ENCODE peak calls at places on chromosomes 7 and 10, in seven cellular contexts. I is mesendoderm, U is keratinocyte, Y is K562, Z is IMR-90, L is SK-N-SH, S is mesenchymal stem cell. W is an unnamed sample.
A peak's percentile ranks its signal among the peaks of the same experiment; 100 is the strongest.

GRCh38 chr10:34615770-34616169 is 199.3 kb downstream of the PARD3 start:
- DNase-seq in S (no peak), I (no peak), Z (peak; percentile 30), U (no peak), L (no peak), Y (no peak), W (no peak)

GRCh38 chr7:22348379-22348778 is 8.6 kb downstream of the RAPGEF5 start:
- DNase-seq in Y (peak; percentile 25), Z (no peak), U (no peak), L (no peak), I (no peak), S (no peak), W (no peak)

GRCh38 chr10:21257919-21258318 is 267.6 kb downstream of the SKIDA1 start:
- DNase-seq in S (peak; percentile 20), Z (peak; percentile 25), Y (no peak), I (no peak), L (no peak), U (no peak), W (no peak)

GRCh38 chr10:108450280-108450679 is 1285.8 kb upstream of the SORCS1 start:
- DNase-seq in S (no peak), I (no peak), U (no peak), Z (no peak), Y (no peak), L (no peak), W (no peak)

GRCh38 chr7:105612806-105613205 is 31.5 kb upstream of the EFCAB10 start:
- DNase-seq in S (no peak), Y (no peak), Z (no peak), I (no peak), U (no peak), L (no peak), W (no peak)

GRCh38 chr7:14752301-14752700 is 150.2 kb downstream of the DGKB start:
- DNase-seq in S (no peak), U (no peak), Z (no peak), L (no peak), Y (no peak), I (no peak), W (no peak)

GRCh38 chr10:77946084-77946483 is 19.5 kb upstream of the DLG5 start:
- DNase-seq in U (no peak), I (no peak), L (no peak), Z (no peak), S (no peak), Y (no peak), W (no peak)

GRCh38 chr10:4202936-4203335 is 417.9 kb upstream of the KLF6 start:
- DNase-seq in L (no peak), U (no peak), S (no peak), I (no peak), Z (peak; percentile 6), Y (no peak), W (no peak)

GRCh38 chr7:1554332-1555045 is 1.5 kb downstream of the TMEM184A start:
- DNase-seq in Z (no peak), I (no peak), Y (no peak), L (peak; percentile 50), S (no peak), U (no peak), W (no peak)

GRCh38 chr10:103598654-103599115 is 105.2 kb downstream of the NEURL1 start:
- DNase-seq in U (no peak), Y (peak; percentile 66), S (peak; percentile 88), L (peak; percentile 88), I (peak; percentile 84), Z (peak; percentile 82), W (peak; percentile 81)

GRCh38 chr10:49056356-49056755 is 59.0 kb downstream of the VSTM4 start:
- DNase-seq in L (no peak), S (peak; percentile 9), U (no peak), Y (no peak), I (peak; percentile 4), Z (peak; percentile 14), W (no peak)

GRCh38 chr10:78045237-78045636 is 11.6 kb downstream of the RPS24 start:
- DNase-seq in L (no peak), Y (no peak), Z (no peak), S (no peak), U (no peak), I (peak; percentile 54), W (no peak)

GRCh38 chr10:6579904-6580278 is at the start of gene PRKCQ:
- DNase-seq in Y (no peak), U (no peak), S (peak; percentile 52), I (peak; percentile 59), L (no peak), Z (peak; percentile 12), W (peak; percentile 40)

GRCh38 chr10:116826803-116827202 is 22.5 kb upstream of the ENO4 start:
- DNase-seq in Y (no peak), S (no peak), L (no peak), I (no peak), U (no peak), Z (peak; percentile 48), W (no peak)

GRCh38 chr7:82204694-82205093 is 238.9 kb downstream of the CACNA2D1 start:
- DNase-seq in L (no peak), Y (no peak), S (peak; percentile 50), I (no peak), U (peak; percentile 17), Z (peak; percentile 92), W (no peak)

GRCh38 chr10:49550563-49550962 is 11.6 kb upstream of the ERCC6 start:
- DNase-seq in I (peak; percentile 74), Z (peak; percentile 73), L (no peak), S (peak; percentile 21), Y (no peak), U (peak; percentile 91), W (no peak)

GRCh38 chr7:128227246-128227645 is 13.8 kb upstream of the LEP start:
- DNase-seq in L (no peak), Z (no peak), Y (no peak), S (no peak), U (no peak), I (no peak), W (no peak)

GRCh38 chr7:155230169-155230593 is 67.5 kb upstream of the INSIG1 start:
- DNase-seq in S (peak; percentile 91), L (no peak), Y (no peak), U (peak; percentile 95), I (peak; percentile 82), Z (peak; percentile 99), W (no peak)

GRCh38 chr10:109875151-109875568 is 48.2 kb downstream of the XPNPEP1 start:
- DNase-seq in I (no peak), Y (no peak), L (no peak), S (no peak), Z (no peak), U (no peak), W (no peak)

GRCh38 chr7:4479367-4480039 is 202.6 kb upstream of the FOXK1 start:
- DNase-seq in I (peak; percentile 93), L (peak; percentile 80), Y (peak; percentile 65), Z (peak; percentile 16), U (peak; percentile 5), S (peak; percentile 49), W (peak; percentile 22)

GRCh38 chr7:4483851-4484250 is 198.2 kb upstream of the FOXK1 start:
- DNase-seq in L (no peak), Z (no peak), S (no peak), U (no peak), I (no peak), Y (no peak), W (no peak)

GRCh38 chr7:4486932-4487331 is 195.2 kb upstream of the FOXK1 start:
- DNase-seq in Y (no peak), L (peak; percentile 41), S (no peak), I (no peak), Z (no peak), U (no peak), W (no peak)

GRCh38 chr7:4484545-4484944 is 197.6 kb upstream of the FOXK1 start:
- DNase-seq in S (no peak), L (no peak), I (no peak), Z (no peak), Y (no peak), U (no peak), W (no peak)
- H3K9ac ChIP-seq in S (no peak overlapping the region), L (no peak overlapping the region), I (no peak overlapping the region), Z (no peak overlapping the region), Y (no peak overlapping the region), U (no peak overlapping the region), W (no peak overlapping the region)

DNA sequence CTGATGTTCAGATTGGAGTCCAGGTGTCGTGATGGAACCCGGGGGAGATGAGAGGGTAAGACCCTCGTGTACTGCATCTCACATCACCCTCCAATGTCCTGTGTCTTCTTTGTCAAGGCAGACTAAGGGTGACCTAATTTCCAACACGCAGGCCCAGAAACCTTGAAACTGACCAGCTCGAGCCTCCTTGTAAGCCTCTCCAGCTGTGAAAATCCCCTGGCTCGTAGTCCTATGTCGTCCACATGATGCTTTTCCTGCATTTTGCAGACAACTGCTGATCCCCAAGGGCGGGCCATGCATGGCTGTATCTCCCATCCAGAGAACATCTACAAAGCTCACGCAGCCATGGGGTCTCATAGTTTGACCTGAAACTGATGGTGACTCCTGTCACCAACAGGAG is 220.1 kb downstream of the ARHGAP12 start:
- DNase-seq in S (peak; percentile 30), Y (no peak), I (peak; percentile 23), L (no peak), Z (no peak), U (no peak), W (no peak)
- H3K9ac ChIP-seq in S (peak overlapping the region; percentile 78), Y (no peak overlapping the region), I (peak overlapping the region; percentile 49), L (no peak overlapping the region), Z (no peak overlapping the region), U (no peak overlapping the region), W (no peak overlapping the region)

DNA sequence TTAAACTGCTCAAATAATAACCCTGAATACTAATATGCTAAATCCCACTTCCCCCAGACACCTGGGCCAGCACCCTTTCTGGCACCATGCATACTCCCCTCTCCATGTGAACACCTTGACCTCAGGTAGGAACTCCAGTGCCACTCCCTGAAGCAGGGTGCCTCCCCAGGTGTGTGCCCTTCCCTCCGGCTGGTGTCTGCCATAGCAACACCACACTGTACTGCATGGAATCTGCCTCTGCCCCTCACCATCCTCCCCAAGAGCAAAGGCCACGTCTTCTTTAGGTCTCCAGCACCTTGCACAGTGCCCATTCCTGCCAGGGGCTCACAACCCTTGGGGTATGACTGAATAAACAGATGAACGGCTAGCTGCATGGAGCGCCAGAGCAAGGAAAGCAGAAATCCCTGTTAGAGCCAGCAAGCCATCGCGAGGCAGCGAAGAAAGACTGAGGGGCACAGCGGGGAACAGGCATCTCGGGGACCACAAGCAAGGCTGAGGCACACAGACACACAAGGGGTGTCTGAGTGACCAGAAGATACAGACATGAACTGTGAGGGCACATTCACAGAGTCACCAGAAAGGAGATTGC is 25.8 kb downstream of the COBL start:
- DNase-seq in L (no peak), Y (no peak), Z (no peak), S (no peak), I (no peak), U (no peak), W (peak; percentile 61)
- H3K9ac ChIP-seq in L (no peak overlapping the region), Y (no peak overlapping the region), Z (no peak overlapping the region), S (no peak overlapping the region), I (no peak overlapping the region), U (no peak overlapping the region), W (no peak overlapping the region)

GRCh38 chr10:55495555-55495954 is 694.5 kb upstream of the PCDH15 start:
- DNase-seq in I (no peak), Y (no peak), Z (no peak), S (no peak), L (no peak), U (no peak), W (no peak)

GRCh38 chr10:55485827-55486226 is 684.8 kb upstream of the PCDH15 start:
- DNase-seq in L (no peak), S (no peak), Z (no peak), Y (no peak), U (no peak), I (no peak), W (no peak)

DNA sequence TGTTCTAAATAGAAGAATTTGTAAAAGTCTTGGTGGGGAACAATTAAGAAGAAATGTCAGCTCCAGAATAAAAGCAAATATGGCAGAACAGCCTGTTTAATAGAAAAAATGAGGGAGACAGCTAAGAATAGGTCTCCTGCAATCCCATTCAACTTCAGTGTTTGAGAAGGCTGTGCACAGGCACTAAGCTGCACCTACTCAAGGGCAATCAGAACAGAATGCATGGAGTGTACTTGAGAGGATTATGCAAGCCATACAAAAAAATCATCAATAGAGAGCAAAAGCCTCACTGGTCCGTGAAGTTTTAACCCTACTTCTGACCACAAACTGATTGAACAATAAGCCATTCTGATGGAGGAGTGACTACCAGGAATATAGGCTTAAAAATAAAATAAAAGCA is 690.7 kb upstream of the PCDH15 start:
- DNase-seq in U (no peak), I (no peak), L (no peak), Z (no peak), Y (no peak), S (no peak), W (no peak)
- H3K9ac ChIP-seq in U (no peak overlapping the region), I (no peak overlapping the region), L (no peak overlapping the region), Z (no peak overlapping the region), Y (no peak overlapping the region), S (no peak overlapping the region), W (no peak overlapping the region)